ENCODE peak calls at places on chromosomes 5 and 9, in four cellular contexts. P is left kidney; K is naive B cell; D is activated T-helper 1 cell treated with anti-CD3 and anti-CD28 coated beads, Interleukin-2, amount 50 U/mL, for 16 hours. X is an unnamed sample.
A peak's percentile ranks its signal among the peaks of the same experiment; 100 is the strongest.

GRCh38 chr5:997711-998110 is 10.9 kb upstream of the NKD2 start:
- DNase-seq in P (no peak), K (no peak), D (no peak), X (no peak)

GRCh38 chr5:150000990-150001659 is 586 bp downstream of the HMGXB3 start:
- DNase-seq in P (peak; percentile 65), K (peak; percentile 2), D (no peak), X (no peak)

GRCh38 chr5:106827061-106827460 is 843.7 kb downstream of the EFNA5 start:
- DNase-seq in P (no peak), K (no peak), D (no peak), X (no peak)

GRCh38 chr5:1633605-1634336 is 110.0 kb upstream of the LPCAT1 start:
- DNase-seq in P (peak; percentile 95), K (peak; percentile 79), D (peak; percentile 50), X (peak; percentile 93)

GRCh38 chr5:34841816-34842215 is 2.9 kb downstream of the TTC23L start:
- DNase-seq in P (no peak), K (no peak), D (no peak), X (no peak)

GRCh38 chr9:93427655-93428379 is 23.7 kb upstream of the FAM120A start:
- DNase-seq in P (no peak), K (no peak), D (no peak), X (no peak)

GRCh38 chr5:170420809-170421412 is 31.7 kb upstream of the KCNMB1 start:
- DNase-seq in P (peak; percentile 90), K (peak; percentile 44), D (no peak), X (peak; percentile 58)

GRCh38 chr9:18346761-18347160 is 127.2 kb upstream of the ADAMTSL1 start:
- DNase-seq in P (no peak), K (no peak), D (no peak), X (no peak)

GRCh38 chr9:18739641-18740318 is 265.8 kb downstream of the ADAMTSL1 start:
- DNase-seq in P (peak; percentile 18), K (no peak), D (no peak), X (no peak)

GRCh38 chr5:61450170-61450815 is 118.2 kb downstream of the ZSWIM6 start:
- DNase-seq in P (no peak), K (no peak), D (no peak), X (peak; percentile 19)

GRCh38 chr9:70933318-70933717 is 188.1 kb downstream of the TRPM3 start:
- DNase-seq in P (no peak), K (no peak), D (no peak), X (no peak)

GRCh38 chr9:130681769-130682489 is 11.7 kb upstream of the EXOSC2 start:
- DNase-seq in P (peak; percentile 49), K (no peak), D (no peak), X (peak; percentile 45)

GRCh38 chr9:6968271-6968670 is 210.5 kb downstream of the KDM4C start:
- DNase-seq in P (no peak), K (no peak), D (no peak), X (no peak)

GRCh38 chr5:37189355-37189754 is 59.8 kb downstream of the CPLANE1 start:
- DNase-seq in P (no peak), K (no peak), D (no peak), X (no peak)

GRCh38 chr5:10374032-10374431 is 20.5 kb downstream of the MARCHF6 start:
- DNase-seq in P (no peak), K (no peak), D (no peak), X (no peak)

GRCh38 chr9:114427644-114428043 is 39.9 kb upstream of the AKNA start:
- DNase-seq in P (no peak), K (no peak), D (no peak), X (no peak)

GRCh38 chr9:3692606-3693005 is 166.8 kb upstream of the RFX3 start:
- DNase-seq in P (no peak), K (no peak), D (no peak), X (no peak)

GRCh38 chr5:141934099-141934844 is 10.6 kb downstream of the DELE1 start:
- DNase-seq in P (no peak), K (no peak), D (no peak), X (no peak)

GRCh38 chr5:2000591-2000990 is 117.9 kb upstream of the IRX4 start:
- DNase-seq in P (no peak), K (no peak), D (no peak), X (no peak)

GRCh38 chr5:122392844-122393243 is 80.8 kb downstream of the SNCAIP start:
- DNase-seq in P (no peak), K (no peak), D (no peak), X (no peak)

GRCh38 chr5:116454417-116454927 is 120.2 kb downstream of the SEMA6A start:
- DNase-seq in P (peak; percentile 69), K (peak; percentile 46), D (no peak), X (no peak)

GRCh38 chr5:69030663-69031062 is 63.2 kb upstream of the SLC30A5 start:
- DNase-seq in P (no peak), K (no peak), D (no peak), X (no peak)

X was measured in 8988T.